ENCODE peak calls at places on chromosome 1, in nine cellular contexts. U is mucosa of gallbladder; E is stimulated activated CD4-positive, alpha-beta T cell treated with anti-CD3 and anti-CD28 coated beads, Interleukin-4, amount 100 ng/mL, for 4 hours; Z is HuH-7.5; S is activated gamma-delta T cell treated with anti-CD3 and anti-CD28 coated beads, Interleukin-2, amount 50 U/mL, for 16 hours; Y is T47D; K is cardiac fibroblast; I is right lobe of liver; M is left ventricle myocardium inferior. L is an unnamed sample.
A peak's percentile ranks its signal among the peaks of the same experiment; 100 is the strongest.

GRCh38 chr1:116268211-116268610 is 104.8 kb upstream of the ATP1A1 start:
- DNase-seq in U (peak; percentile 89), E (peak; percentile 21), Z (no peak), S (no peak), Y (peak; percentile 76), K (peak; percentile 10), I (peak; percentile 79), M (no peak), L (peak; percentile 26)

GRCh38 chr1:202029171-202029665 is 18.8 kb downstream of the ELF3 start:
- DNase-seq in U (no peak), E (no peak), Z (no peak), S (no peak), Y (no peak), K (peak; percentile 83), I (no peak), M (no peak), L (peak; percentile 73)

GRCh38 chr1:95023399-95024050 is 49.2 kb downstream of the ALG14 start:
- DNase-seq in U (no peak), E (no peak), Z (no peak), S (no peak), Y (no peak), K (peak; percentile 88), I (no peak), M (no peak), L (peak; percentile 80)

GRCh38 chr1:112040891-112041740 is 51.6 kb upstream of the KCND3 start:
- DNase-seq in U (peak; percentile 12), E (no peak), Z (no peak), S (no peak), Y (no peak), K (no peak), I (no peak), M (no peak), L (no peak)

GRCh38 chr1:232789660-232790059 is 15.6 kb upstream of the MAP10 start:
- DNase-seq in U (no peak), E (no peak), Z (no peak), S (no peak), Y (no peak), K (no peak), I (no peak), M (no peak), L (peak; percentile 31)

GRCh38 chr1:54374766-54375165 is 31.4 kb downstream of the SSBP3 start:
- DNase-seq in U (no peak), E (no peak), Z (no peak), S (no peak), Y (no peak), K (no peak), I (no peak), M (no peak), L (no peak)

GRCh38 chr1:1069061-1069710 is 4.9 kb downstream of the RNF223 start:
- DNase-seq in U (peak; percentile 83), E (peak; percentile 83), Z (peak; percentile 96), S (peak; percentile 84), Y (peak; percentile 90), K (peak; percentile 48), I (peak; percentile 77), M (peak; percentile 52), L (peak; percentile 52)

GRCh38 chr1:934991-935750 is 11.4 kb downstream of the SAMD11 start:
- DNase-seq in U (no peak), E (peak; percentile 21), Z (no peak), S (no peak), Y (no peak), K (no peak), I (no peak), M (no peak), L (no peak)

GRCh38 chr1:102191723-102192122 is 195.0 kb upstream of the OLFM3 start:
- DNase-seq in U (peak; percentile 40), E (no peak), Z (no peak), S (no peak), Y (peak; percentile 79), K (peak; percentile 21), I (no peak), M (no peak), L (no peak)

GRCh38 chr1:209783338-209783737 is 1.0 kb downstream of the C1orf74 start:
- DNase-seq in U (no peak), E (no peak), Z (no peak), S (no peak), Y (no peak), K (no peak), I (no peak), M (no peak), L (no peak)

GRCh38 chr1:20730690-20731056 is 1.8 kb downstream of the SH2D5 start:
- DNase-seq in U (no peak), E (no peak), Z (no peak), S (no peak), Y (no peak), K (no peak), I (no peak), M (no peak), L (no peak)

GRCh38 chr1:31671556-31672201 is 27.0 kb upstream of the PEF1 start:
- DNase-seq in U (no peak), E (no peak), Z (no peak), S (no peak), Y (no peak), K (no peak), I (no peak), M (no peak), L (no peak)

GRCh38 chr1:19044975-19045831 is 88.7 kb upstream of the IFFO2 start:
- DNase-seq in U (no peak), E (no peak), Z (no peak), S (no peak), Y (no peak), K (peak; percentile 86), I (peak; percentile 18), M (no peak), L (no peak)

GRCh38 chr1:99763956-99764355 is 2.5 kb downstream of the FRRS1 start:
- DNase-seq in U (no peak), E (no peak), Z (no peak), S (no peak), Y (no peak), K (peak; percentile 32), I (no peak), M (no peak), L (no peak)

L was measured in fibroblast of villous mesenchyme.